ENCODE peak calls at places on chromosomes 4 and X, in six cellular contexts. J, V, P, R, M and F are unnamed samples.

GRCh38 chrX:39855748-39856129 is 242.0 kb downstream of the BCOR start:
- DNase-seq in J (no peak), V (no peak), P (peak), R (peak), M (no peak), F (no peak)

GRCh38 chr4:88759039-88759631 is 61.5 kb upstream of the NAP1L5 start:
- DNase-seq in J (no peak), V (no peak), P (no peak), R (peak), M (peak), F (no peak)

GRCh38 chrX:45577361-45577760 is 376.7 kb upstream of the DIPK2B start:
- DNase-seq in J (no peak), V (no peak), P (no peak), R (no peak), M (no peak), F (no peak)

GRCh38 chr4:147498031-147498700 is 17.3 kb downstream of the EDNRA start:
- DNase-seq in J (no peak), V (no peak), P (no peak), R (peak), M (no peak), F (no peak)

GRCh38 chr4:6873792-6874461 is 35.7 kb upstream of the TBC1D14 start:
- DNase-seq in J (peak), V (peak), P (peak), R (peak), M (peak), F (peak)

GRCh38 chr4:104393649-104394048 is 101.0 kb downstream of the CXXC4 start:
- DNase-seq in J (no peak), V (no peak), P (no peak), R (no peak), M (no peak), F (no peak)

GRCh38 chrX:138885886-138886285 is 174.4 kb upstream of the FGF13 start:
- DNase-seq in J (no peak), V (no peak), P (no peak), R (no peak), M (no peak), F (no peak)

GRCh38 chr4:47839259-47839658 is 1.4 kb upstream of the CORIN start:
- DNase-seq in J (peak), V (no peak), P (no peak), R (peak), M (no peak), F (no peak)

GRCh38 chrX:75273483-75273882 is 402 bp upstream of the UPRT start:
- DNase-seq in J (no peak), V (no peak), P (no peak), R (no peak), M (no peak), F (no peak)

GRCh38 chrX:9905288-9905687 is 61.9 kb upstream of the CLDN34 start:
- DNase-seq in J (no peak), V (no peak), P (no peak), R (peak), M (no peak), F (no peak)

GRCh38 chrX:153441981-153442380 is 3.9 kb downstream of the TREX2 start:
- DNase-seq in J (no peak), V (no peak), P (no peak), R (no peak), M (no peak), F (no peak)

GRCh38 chrX:11606408-11606807 is 59.3 kb downstream of the ARHGAP6 start:
- DNase-seq in J (no peak), V (no peak), P (no peak), R (no peak), M (no peak), F (no peak)

GRCh38 chrX:68443155-68443868 is 10.0 kb upstream of the OPHN1 start:
- DNase-seq in J (no peak), V (peak), P (no peak), R (peak), M (no peak), F (no peak)

GRCh38 chr4:12555011-12555410 is 929.1 kb downstream of the RAB28 start:
- DNase-seq in J (no peak), V (no peak), P (no peak), R (no peak), M (no peak), F (peak)

GRCh38 chr4:114519368-114519767 is 79.2 kb upstream of the UGT8 start:
- DNase-seq in J (no peak), V (no peak), P (no peak), R (no peak), M (no peak), F (no peak)

GRCh38 chr4:112348488-112349158 is 51.5 kb downstream of the ALPK1 start:
- DNase-seq in J (no peak), V (peak), P (no peak), R (peak), M (peak), F (no peak)

GRCh38 chr4:155967098-155967497 is 13.4 kb upstream of the CTSO start:
- DNase-seq in J (no peak), V (no peak), P (no peak), R (peak), M (no peak), F (no peak)

GRCh38 chrX:107154787-107155620 is 36.4 kb upstream of the RBM41 start:
- DNase-seq in J (no peak), V (no peak), P (no peak), R (peak), M (no peak), F (no peak)

GRCh38 chr4:41318839-41319530 is 62.3 kb downstream of the UCHL1 start:
- DNase-seq in J (no peak), V (peak), P (no peak), R (no peak), M (no peak), F (no peak)

GRCh38 chrX:275476-275966 is 5.7 kb upstream of the PLCXD1 start:
- DNase-seq in J (no peak), V (no peak), P (no peak), R (no peak), M (no peak), F (peak)

GRCh38 chrX:70012756-70013155 is 37.0 kb downstream of the AWAT2 start:
- DNase-seq in J (no peak), V (no peak), P (no peak), R (no peak), M (no peak), F (no peak)

GRCh38 chrX:110123331-110123782 is 120.4 kb downstream of the TMEM164 start:
- DNase-seq in J (no peak), V (no peak), P (no peak), R (no peak), M (no peak), F (no peak)

GRCh38 chrX:110120025-110120424 is 117.1 kb downstream of the TMEM164 start:
- DNase-seq in J (no peak), V (no peak), P (no peak), R (no peak), M (no peak), F (no peak)

GRCh38 chrX:110119480-110119879 is 116.6 kb downstream of the TMEM164 start:
- DNase-seq in J (no peak), V (no peak), P (no peak), R (no peak), M (no peak), F (no peak)

GRCh38 chrX:110131031-110131430 is 128.1 kb downstream of the TMEM164 start:
- DNase-seq in J (no peak), V (no peak), P (no peak), R (no peak), M (no peak), F (no peak)

DNA sequence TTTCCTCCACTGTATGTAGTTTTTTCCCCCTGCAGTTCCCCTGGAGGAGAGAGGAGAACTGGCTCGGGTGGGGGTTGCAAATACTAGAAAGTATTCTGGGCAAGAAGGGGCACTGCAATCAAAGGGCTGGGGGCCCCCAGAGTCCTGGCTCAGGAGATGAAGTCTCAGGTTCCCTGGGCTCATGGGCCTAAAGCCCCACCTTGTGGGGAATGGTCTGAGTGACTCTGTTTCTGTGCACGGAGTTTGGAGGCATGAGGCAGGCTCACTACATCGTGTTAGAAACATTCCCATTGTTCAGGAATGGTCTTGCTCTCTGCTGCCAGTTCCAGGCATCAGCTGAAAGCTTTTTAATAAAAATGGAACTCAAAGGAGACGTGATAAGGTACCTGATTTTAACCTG is 122.5 kb downstream of the TMEM164 start:
- DNase-seq in J (no peak), V (no peak), P (no peak), R (peak), M (peak), F (no peak)
- TF ChIP-seq CTCF in J (no peak), V (no peak), P (no peak), R (peak), M (peak), F (no peak)

DNA sequence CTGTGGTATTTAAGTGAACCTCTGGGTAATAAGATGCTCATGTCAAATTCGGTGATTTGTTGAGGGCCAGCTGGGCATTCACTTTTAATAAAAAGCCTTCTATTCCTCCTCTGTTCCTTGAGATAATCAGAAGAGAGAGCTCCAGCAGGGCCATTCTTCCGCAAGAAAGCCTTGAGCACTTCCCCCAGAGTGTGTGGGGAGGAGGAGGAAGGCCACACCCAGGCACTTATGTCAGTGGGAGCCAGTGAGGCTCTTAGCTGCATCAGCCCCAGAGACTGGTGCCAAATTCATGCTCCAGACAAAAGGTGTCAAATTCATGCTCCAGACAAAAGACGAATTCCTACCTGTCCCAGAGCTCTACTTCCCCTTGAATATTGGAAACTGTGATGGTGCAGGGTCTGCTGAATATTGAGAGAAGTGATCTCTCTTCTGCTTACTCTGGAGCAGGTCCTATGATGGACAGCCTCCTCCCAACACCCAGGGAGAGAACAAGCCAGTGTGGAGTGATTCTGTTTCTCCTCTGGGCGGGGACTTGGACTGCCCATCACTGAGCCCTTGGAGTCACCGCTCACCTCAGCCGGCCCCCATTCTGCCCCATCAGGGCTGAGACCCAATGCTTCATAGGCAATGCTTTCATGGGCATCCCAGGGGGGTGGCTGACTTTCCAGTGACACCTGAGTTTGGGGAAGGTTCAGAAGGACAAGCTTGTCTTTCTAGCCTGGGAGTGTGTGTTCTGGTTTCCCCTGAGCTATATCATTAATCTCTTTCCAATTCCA is 68.2 kb downstream of the FHDC1 start:
- DNase-seq in J (no peak), V (no peak), P (no peak), R (no peak), M (no peak), F (no peak)
- TF ChIP-seq CTCF in J (no peak), V (no peak), P (no peak), R (no peak), M (no peak), F (no peak)

DNA sequence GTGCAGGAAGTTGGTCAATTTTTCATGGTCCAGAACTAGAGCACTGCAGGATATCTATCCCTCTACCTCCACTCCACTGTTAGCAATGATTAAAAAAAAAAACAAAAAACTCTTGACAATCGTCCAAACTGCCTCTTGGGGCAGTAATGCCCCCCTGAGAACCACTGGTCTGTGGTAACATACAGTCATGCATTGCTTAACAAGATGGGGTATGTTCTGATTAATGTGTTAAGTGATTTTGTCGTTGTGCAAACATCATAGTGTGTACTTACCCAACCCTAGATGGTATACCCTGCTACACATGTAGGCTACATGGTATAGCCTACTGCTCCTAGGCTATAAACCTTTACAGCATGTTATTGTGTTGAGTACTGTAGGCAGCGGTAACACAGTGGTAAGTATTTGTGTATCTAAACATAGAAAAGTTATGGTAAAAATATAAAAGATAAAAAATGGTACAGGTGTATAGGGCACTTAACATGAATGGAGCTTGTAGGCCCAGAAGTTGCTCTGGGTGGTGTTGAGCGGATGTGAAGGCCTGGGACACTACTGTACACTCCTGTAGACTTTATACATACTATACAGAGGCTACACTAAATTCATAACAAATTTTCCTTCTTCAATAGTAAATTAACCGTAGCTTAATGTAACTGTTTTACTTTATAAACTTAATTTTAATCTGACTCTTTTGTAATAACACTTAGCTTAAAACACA is 34.1 kb downstream of the ART3 start:
- DNase-seq in J (no peak), V (no peak), P (no peak), R (no peak), M (peak), F (no peak)
- TF ChIP-seq CTCF in J (no peak), V (no peak), P (no peak), R (no peak), M (no peak), F (no peak)

DNA sequence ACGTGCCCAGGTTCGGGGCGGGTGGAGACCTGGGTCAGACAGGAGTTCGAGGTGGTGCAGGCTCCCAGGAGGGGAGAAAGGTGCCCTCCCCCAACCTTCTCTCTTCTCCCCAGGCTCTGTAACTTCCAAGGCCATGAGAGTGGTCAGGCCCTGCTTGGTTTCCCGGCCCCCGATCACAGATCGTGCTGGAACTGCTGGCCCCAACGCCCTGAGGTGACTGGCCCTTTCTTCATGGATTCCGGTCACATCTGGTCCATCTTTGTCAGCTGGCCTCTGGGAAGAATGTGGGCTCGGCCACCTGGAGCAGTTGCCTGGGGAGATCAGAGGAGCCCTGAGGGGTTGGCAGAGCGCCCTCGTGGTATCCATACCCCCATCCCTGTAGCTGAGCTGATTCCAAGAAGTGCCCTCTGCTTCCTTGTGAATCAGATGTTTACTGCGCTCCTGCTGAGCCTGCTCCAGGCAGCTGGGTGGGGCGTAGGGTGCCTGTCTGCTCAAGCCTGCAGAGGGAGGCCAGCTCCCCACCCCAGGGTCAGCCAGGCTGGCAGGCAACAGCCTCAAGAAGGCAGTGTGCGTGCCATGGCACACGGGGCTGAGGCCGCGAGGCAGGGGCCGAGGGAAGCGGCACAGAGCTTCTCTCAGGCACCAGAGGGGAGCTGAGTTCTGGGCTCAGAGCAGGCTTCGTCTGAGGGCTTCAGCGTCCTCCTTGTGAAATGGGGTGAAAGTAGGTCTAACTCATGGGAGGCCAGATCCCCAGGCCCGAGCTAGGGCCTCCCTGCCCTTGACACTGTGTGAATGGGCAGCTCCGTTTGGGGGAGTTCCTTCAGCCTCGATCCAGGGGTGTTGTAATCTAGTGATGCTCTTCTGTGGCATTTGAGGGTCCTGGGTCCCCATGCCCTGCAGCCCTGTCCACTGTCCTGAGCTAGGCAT is 3.6 kb downstream of the SH3BP2 start:
- DNase-seq in J (no peak), V (peak), P (no peak), R (peak), M (peak), F (peak)
- TF ChIP-seq CTCF in J (no peak), V (no peak), P (no peak), R (no peak), M (no peak), F (no peak)

GRCh38 chr4:8208565-8208964 is 9.5 kb downstream of the SH3TC1 start:
- DNase-seq in J (no peak), V (no peak), P (no peak), R (no peak), M (no peak), F (peak)
- TF ChIP-seq CTCF in J (no peak), V (no peak), P (no peak), R (no peak), M (no peak), F (no peak)

GRCh38 chr4:120843840-120844527 is 78.5 kb downstream of the PRDM5 start:
- DNase-seq in J (no peak), V (no peak), P (no peak), R (no peak), M (peak), F (peak)
- TF ChIP-seq CTCF in J (no peak), V (no peak), P (no peak), R (peak), M (peak), F (peak)

DNA sequence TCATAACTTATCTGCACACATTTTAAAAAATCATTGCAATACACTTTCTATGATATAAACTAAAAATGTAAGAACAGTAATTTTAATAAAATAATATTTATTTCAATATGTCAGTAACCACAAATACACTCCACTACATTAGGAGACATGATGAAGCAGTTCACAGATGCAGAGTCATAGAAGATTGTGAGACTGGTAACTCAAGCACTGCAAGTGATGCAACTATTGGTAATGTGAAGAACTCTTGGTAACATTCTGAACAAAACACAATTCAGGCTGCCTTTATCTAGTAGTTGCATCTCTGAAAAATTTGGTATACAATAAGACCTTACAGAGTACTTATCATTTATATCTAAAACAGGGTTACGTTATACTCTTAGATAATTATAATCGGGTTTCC is 52.6 kb upstream of the LRAT start:
- DNase-seq in J (no peak), V (no peak), P (no peak), R (no peak), M (no peak), F (no peak)
- TF ChIP-seq CTCF in J (no peak), V (no peak), P (no peak), R (no peak), M (no peak), F (no peak)

GRCh38 chr4:71553605-71554004 is 214.8 kb downstream of the SLC4A4 start:
- DNase-seq in J (no peak), V (no peak), P (no peak), R (peak), M (peak), F (no peak)
- TF ChIP-seq CTCF in J (no peak), V (peak), P (no peak), R (peak), M (peak), F (peak)

GRCh38 chrX:155577682-155578081 is 35.1 kb downstream of the TMLHE start:
- DNase-seq in J (no peak), V (no peak), P (no peak), R (no peak), M (no peak), F (no peak)
- TF ChIP-seq CTCF in J (no peak), V (no peak), P (no peak), R (no peak), M (no peak), F (no peak)